ENCODE peak calls at places on chromosomes 6 and 20, in eight cellular contexts. One of them, this sample, is unnamed.

GRCh38 chr6:116881236-116881635 is 4.2 kb downstream of the RFX6 start:
- DNase-seq in heart left ventricle: no peak
- DNase-seq in neuronal stem cell: no peak
- DNase-seq in fibroblast of mammary gland: peak
- DNase-seq in fibroblast of the conjunctiva: no peak
- DNase-seq in pancreas: no peak
- DNase-seq in DMS153: no peak
- DNase-seq in thoracic aorta: no peak
- DNase-seq in this sample: no peak

GRCh38 chr20:57270204-57270937 is 3.9 kb upstream of the BMP7 start:
- DNase-seq in heart left ventricle: no peak
- DNase-seq in neuronal stem cell: no peak
- DNase-seq in fibroblast of mammary gland: no peak
- DNase-seq in fibroblast of the conjunctiva: no peak
- DNase-seq in pancreas: no peak
- DNase-seq in DMS153: no peak
- DNase-seq in thoracic aorta: no peak
- DNase-seq in this sample: no peak

GRCh38 chr6:139109558-139109957 is 25.3 kb upstream of the HECA start:
- DNase-seq in heart left ventricle: no peak
- DNase-seq in neuronal stem cell: no peak
- DNase-seq in fibroblast of mammary gland: peak
- DNase-seq in fibroblast of the conjunctiva: no peak
- DNase-seq in pancreas: no peak
- DNase-seq in DMS153: no peak
- DNase-seq in thoracic aorta: no peak
- DNase-seq in this sample: no peak

GRCh38 chr20:3732327-3733118 is at the start of gene HSPA12B:
- DNase-seq in heart left ventricle: peak
- DNase-seq in neuronal stem cell: no peak
- DNase-seq in fibroblast of mammary gland: no peak
- DNase-seq in fibroblast of the conjunctiva: no peak
- DNase-seq in pancreas: no peak
- DNase-seq in DMS153: no peak
- DNase-seq in thoracic aorta: no peak
- DNase-seq in this sample: peak

GRCh38 chr20:23232679-23233308 is 117.8 kb upstream of the NXT1 start:
- DNase-seq in heart left ventricle: no peak
- DNase-seq in neuronal stem cell: no peak
- DNase-seq in fibroblast of mammary gland: no peak
- DNase-seq in fibroblast of the conjunctiva: no peak
- DNase-seq in pancreas: no peak
- DNase-seq in DMS153: no peak
- DNase-seq in thoracic aorta: no peak
- DNase-seq in this sample: peak

GRCh38 chr6:132780770-132781371 is 17.6 kb downstream of the SLC18B1 start:
- DNase-seq in heart left ventricle: no peak
- DNase-seq in neuronal stem cell: no peak
- DNase-seq in fibroblast of mammary gland: peak
- DNase-seq in fibroblast of the conjunctiva: no peak
- DNase-seq in pancreas: no peak
- DNase-seq in DMS153: no peak
- DNase-seq in thoracic aorta: no peak
- DNase-seq in this sample: no peak

GRCh38 chr20:20407891-20408805 is 40.2 kb downstream of the INSM1 start:
- DNase-seq in heart left ventricle: no peak
- DNase-seq in neuronal stem cell: no peak
- DNase-seq in fibroblast of mammary gland: peak
- DNase-seq in fibroblast of the conjunctiva: peak
- DNase-seq in pancreas: no peak
- DNase-seq in DMS153: no peak
- DNase-seq in thoracic aorta: no peak
- DNase-seq in this sample: no peak

GRCh38 chr20:32575805-32576204 is 9.3 kb downstream of the NOL4L start:
- DNase-seq in heart left ventricle: no peak
- DNase-seq in neuronal stem cell: no peak
- DNase-seq in fibroblast of mammary gland: no peak
- DNase-seq in fibroblast of the conjunctiva: no peak
- DNase-seq in pancreas: no peak
- DNase-seq in DMS153: no peak
- DNase-seq in thoracic aorta: no peak
- DNase-seq in this sample: no peak

GRCh38 chr6:1335367-1336037 is 23.6 kb downstream of the FOXQ1 start:
- DNase-seq in heart left ventricle: peak
- DNase-seq in neuronal stem cell: no peak
- DNase-seq in fibroblast of mammary gland: peak
- DNase-seq in fibroblast of the conjunctiva: peak
- DNase-seq in pancreas: peak
- DNase-seq in DMS153: no peak
- DNase-seq in thoracic aorta: no peak
- DNase-seq in this sample: no peak

GRCh38 chr20:36786246-36786645 is 12.7 kb upstream of the DSN1 start:
- DNase-seq in heart left ventricle: no peak
- DNase-seq in neuronal stem cell: no peak
- DNase-seq in fibroblast of mammary gland: no peak
- DNase-seq in fibroblast of the conjunctiva: no peak
- DNase-seq in pancreas: no peak
- DNase-seq in DMS153: no peak
- DNase-seq in thoracic aorta: no peak
- DNase-seq in this sample: no peak

GRCh38 chr20:63792866-63793265 is 38.2 kb downstream of the ZBTB46 start:
- DNase-seq in heart left ventricle: no peak
- DNase-seq in neuronal stem cell: no peak
- DNase-seq in fibroblast of mammary gland: no peak
- DNase-seq in fibroblast of the conjunctiva: no peak
- DNase-seq in pancreas: no peak
- DNase-seq in DMS153: no peak
- DNase-seq in thoracic aorta: no peak
- DNase-seq in this sample: no peak

GRCh38 chr6:41921712-41921998 is 356 bp downstream of the BYSL start:
- DNase-seq in heart left ventricle: no peak
- DNase-seq in neuronal stem cell: no peak
- DNase-seq in fibroblast of mammary gland: no peak
- DNase-seq in fibroblast of the conjunctiva: no peak
- DNase-seq in pancreas: no peak
- DNase-seq in DMS153: no peak
- DNase-seq in thoracic aorta: no peak
- DNase-seq in this sample: no peak

GRCh38 chr6:155183095-155183494 is 80.7 kb upstream of the CLDN20 start:
- DNase-seq in heart left ventricle: no peak
- DNase-seq in neuronal stem cell: no peak
- DNase-seq in fibroblast of mammary gland: no peak
- DNase-seq in fibroblast of the conjunctiva: no peak
- DNase-seq in pancreas: no peak
- DNase-seq in DMS153: no peak
- DNase-seq in thoracic aorta: no peak
- DNase-seq in this sample: no peak

GRCh38 chr6:14601490-14601889 is 483.9 kb downstream of the CD83 start:
- DNase-seq in heart left ventricle: no peak
- DNase-seq in neuronal stem cell: no peak
- DNase-seq in fibroblast of mammary gland: no peak
- DNase-seq in fibroblast of the conjunctiva: no peak
- DNase-seq in pancreas: peak
- DNase-seq in DMS153: peak
- DNase-seq in thoracic aorta: no peak
- DNase-seq in this sample: peak

GRCh38 chr6:132731086-132731485 is 17.2 kb upstream of the VNN1 start:
- DNase-seq in heart left ventricle: no peak
- DNase-seq in neuronal stem cell: no peak
- DNase-seq in fibroblast of mammary gland: no peak
- DNase-seq in fibroblast of the conjunctiva: no peak
- DNase-seq in pancreas: no peak
- DNase-seq in DMS153: no peak
- DNase-seq in thoracic aorta: no peak
- DNase-seq in this sample: no peak

GRCh38 chr6:165660881-165661415 is 2.1 kb downstream of the PDE10A start:
- DNase-seq in heart left ventricle: no peak
- DNase-seq in neuronal stem cell: no peak
- DNase-seq in fibroblast of mammary gland: no peak
- DNase-seq in fibroblast of the conjunctiva: no peak
- DNase-seq in pancreas: no peak
- DNase-seq in DMS153: no peak
- DNase-seq in thoracic aorta: no peak
- DNase-seq in this sample: peak

GRCh38 chr6:122730775-122731386 is 48.6 kb upstream of the FABP7 start:
- DNase-seq in heart left ventricle: no peak
- DNase-seq in neuronal stem cell: peak
- DNase-seq in fibroblast of mammary gland: peak
- DNase-seq in fibroblast of the conjunctiva: peak
- DNase-seq in pancreas: no peak
- DNase-seq in DMS153: peak
- DNase-seq in thoracic aorta: no peak
- DNase-seq in this sample: no peak

GRCh38 chr20:40628877-40629276 is 60.2 kb downstream of the MAFB start:
- DNase-seq in heart left ventricle: no peak
- DNase-seq in neuronal stem cell: no peak
- DNase-seq in fibroblast of mammary gland: no peak
- DNase-seq in fibroblast of the conjunctiva: no peak
- DNase-seq in pancreas: no peak
- DNase-seq in DMS153: no peak
- DNase-seq in thoracic aorta: no peak
- DNase-seq in this sample: no peak

GRCh38 chr6:150169609-150170008 is 26.8 kb downstream of the PPP1R14C start:
- DNase-seq in heart left ventricle: no peak
- DNase-seq in neuronal stem cell: no peak
- DNase-seq in fibroblast of mammary gland: peak
- DNase-seq in fibroblast of the conjunctiva: no peak
- DNase-seq in pancreas: no peak
- DNase-seq in DMS153: no peak
- DNase-seq in thoracic aorta: no peak
- DNase-seq in this sample: no peak

GRCh38 chr20:11394145-11394833 is 523.4 kb upstream of the BTBD3 start:
- DNase-seq in heart left ventricle: no peak
- DNase-seq in neuronal stem cell: no peak
- DNase-seq in fibroblast of mammary gland: peak
- DNase-seq in fibroblast of the conjunctiva: no peak
- DNase-seq in pancreas: no peak
- DNase-seq in DMS153: no peak
- DNase-seq in thoracic aorta: no peak
- DNase-seq in this sample: no peak

GRCh38 chr20:44203161-44203560 is 7.4 kb downstream of the OSER1 start:
- DNase-seq in heart left ventricle: no peak
- DNase-seq in neuronal stem cell: no peak
- DNase-seq in fibroblast of mammary gland: no peak
- DNase-seq in fibroblast of the conjunctiva: no peak
- DNase-seq in pancreas: no peak
- DNase-seq in DMS153: no peak
- DNase-seq in thoracic aorta: no peak
- DNase-seq in this sample: no peak

GRCh38 chr20:53828673-53829085 is 235.0 kb upstream of the ZNF217 start:
- DNase-seq in heart left ventricle: no peak
- DNase-seq in neuronal stem cell: no peak
- DNase-seq in fibroblast of mammary gland: peak
- DNase-seq in fibroblast of the conjunctiva: peak
- DNase-seq in pancreas: no peak
- DNase-seq in DMS153: peak
- DNase-seq in thoracic aorta: no peak
- DNase-seq in this sample: no peak

GRCh38 chr6:74087898-74088297 is 391.9 kb downstream of the CD109 start:
- DNase-seq in heart left ventricle: no peak
- DNase-seq in neuronal stem cell: no peak
- DNase-seq in fibroblast of mammary gland: peak
- DNase-seq in fibroblast of the conjunctiva: peak
- DNase-seq in pancreas: no peak
- DNase-seq in DMS153: no peak
- DNase-seq in thoracic aorta: no peak
- DNase-seq in this sample: no peak

GRCh38 chr6:51077967-51078518 is 259.4 kb downstream of the TFAP2B start:
- DNase-seq in heart left ventricle: no peak
- DNase-seq in neuronal stem cell: peak
- DNase-seq in fibroblast of mammary gland: no peak
- DNase-seq in fibroblast of the conjunctiva: no peak
- DNase-seq in pancreas: no peak
- DNase-seq in DMS153: peak
- DNase-seq in thoracic aorta: no peak
- DNase-seq in this sample: no peak

GRCh38 chr20:3068986-3069900 is 2.2 kb upstream of the OXT start:
- DNase-seq in heart left ventricle: no peak
- DNase-seq in neuronal stem cell: no peak
- DNase-seq in fibroblast of mammary gland: peak
- DNase-seq in fibroblast of the conjunctiva: no peak
- DNase-seq in pancreas: no peak
- DNase-seq in DMS153: peak
- DNase-seq in thoracic aorta: no peak
- DNase-seq in this sample: no peak

GRCh38 chr6:53294095-53294494 is 54.7 kb downstream of the ELOVL5 start:
- DNase-seq in heart left ventricle: no peak
- DNase-seq in neuronal stem cell: peak
- DNase-seq in fibroblast of mammary gland: no peak
- DNase-seq in fibroblast of the conjunctiva: no peak
- DNase-seq in pancreas: no peak
- DNase-seq in DMS153: no peak
- DNase-seq in thoracic aorta: no peak
- DNase-seq in this sample: no peak

GRCh38 chr20:64165866-64166600 is 1.8 kb downstream of the MYT1 start:
- DNase-seq in heart left ventricle: no peak
- DNase-seq in neuronal stem cell: no peak
- DNase-seq in fibroblast of mammary gland: no peak
- DNase-seq in fibroblast of the conjunctiva: no peak
- DNase-seq in pancreas: no peak
- DNase-seq in DMS153: no peak
- DNase-seq in thoracic aorta: no peak
- DNase-seq in this sample: no peak

GRCh38 chr6:163393923-163394322 is 20.6 kb upstream of the QKI start:
- DNase-seq in heart left ventricle: no peak
- DNase-seq in neuronal stem cell: no peak
- DNase-seq in fibroblast of mammary gland: no peak
- DNase-seq in fibroblast of the conjunctiva: no peak
- DNase-seq in pancreas: no peak
- DNase-seq in DMS153: no peak
- DNase-seq in thoracic aorta: no peak
- DNase-seq in this sample: no peak

GRCh38 chr20:21548390-21549035 is 34.6 kb upstream of the NKX2-2 start:
- DNase-seq in heart left ventricle: no peak
- DNase-seq in neuronal stem cell: no peak
- DNase-seq in fibroblast of mammary gland: no peak
- DNase-seq in fibroblast of the conjunctiva: no peak
- DNase-seq in pancreas: no peak
- DNase-seq in DMS153: peak
- DNase-seq in thoracic aorta: no peak
- DNase-seq in this sample: no peak

GRCh38 chr20:61753987-61754956 is 311.4 kb downstream of the TAF4 start:
- DNase-seq in heart left ventricle: no peak
- DNase-seq in neuronal stem cell: no peak
- DNase-seq in fibroblast of mammary gland: no peak
- DNase-seq in fibroblast of the conjunctiva: no peak
- DNase-seq in pancreas: peak
- DNase-seq in DMS153: no peak
- DNase-seq in thoracic aorta: no peak
- DNase-seq in this sample: no peak

GRCh38 chr6:52726741-52727535 is 36.3 kb downstream of the GSTA2 start:
- DNase-seq in heart left ventricle: no peak
- DNase-seq in neuronal stem cell: no peak
- DNase-seq in fibroblast of mammary gland: no peak
- DNase-seq in fibroblast of the conjunctiva: no peak
- DNase-seq in pancreas: no peak
- DNase-seq in DMS153: no peak
- DNase-seq in thoracic aorta: no peak
- DNase-seq in this sample: no peak

GRCh38 chr6:54598787-54599309 is 247.7 kb upstream of the FAM83B start:
- DNase-seq in heart left ventricle: no peak
- DNase-seq in neuronal stem cell: no peak
- DNase-seq in fibroblast of mammary gland: peak
- DNase-seq in fibroblast of the conjunctiva: no peak
- DNase-seq in pancreas: no peak
- DNase-seq in DMS153: no peak
- DNase-seq in thoracic aorta: no peak
- DNase-seq in this sample: no peak

GRCh38 chr6:108622601-108623335 is 62.1 kb downstream of the FOXO3 start:
- DNase-seq in heart left ventricle: no peak
- DNase-seq in neuronal stem cell: no peak
- DNase-seq in fibroblast of mammary gland: peak
- DNase-seq in fibroblast of the conjunctiva: peak
- DNase-seq in pancreas: no peak
- DNase-seq in DMS153: no peak
- DNase-seq in thoracic aorta: peak
- DNase-seq in this sample: no peak

GRCh38 chr6:167906899-167907298 is 80.2 kb downstream of the AFDN start:
- DNase-seq in heart left ventricle: no peak
- DNase-seq in neuronal stem cell: no peak
- DNase-seq in fibroblast of mammary gland: no peak
- DNase-seq in fibroblast of the conjunctiva: no peak
- DNase-seq in pancreas: no peak
- DNase-seq in DMS153: peak
- DNase-seq in thoracic aorta: no peak
- DNase-seq in this sample: no peak